ENCODE peak calls at places on chromosomes 16 and 17, in six cellular contexts. One of them, this sample, is unnamed.

GRCh38 chr16:31200821-31201510 is 1.6 kb downstream of the PYCARD start:
- DNase-seq in A549: peak
- DNase-seq in epithelial cell of esophagus: peak
- DNase-seq in body of pancreas: no peak
- DNase-seq in adrenal gland: no peak
- DNase-seq in CD8-positive, alpha-beta T cell: peak
- DNase-seq in this sample: no peak

GRCh38 chr17:69609495-69610315 is 195.2 kb downstream of the MAP2K6 start:
- DNase-seq in A549: peak
- DNase-seq in epithelial cell of esophagus: peak
- DNase-seq in body of pancreas: no peak
- DNase-seq in adrenal gland: no peak
- DNase-seq in CD8-positive, alpha-beta T cell: no peak
- DNase-seq in this sample: peak

GRCh38 chr17:13362341-13363122 is 239.2 kb downstream of the HS3ST3A1 start:
- DNase-seq in A549: no peak
- DNase-seq in epithelial cell of esophagus: peak
- DNase-seq in body of pancreas: no peak
- DNase-seq in adrenal gland: no peak
- DNase-seq in CD8-positive, alpha-beta T cell: no peak
- DNase-seq in this sample: peak

GRCh38 chr16:10045291-10045775 is 136.9 kb downstream of the GRIN2A start:
- DNase-seq in A549: no peak
- DNase-seq in epithelial cell of esophagus: no peak
- DNase-seq in body of pancreas: no peak
- DNase-seq in adrenal gland: no peak
- DNase-seq in CD8-positive, alpha-beta T cell: no peak
- DNase-seq in this sample: no peak

GRCh38 chr16:314351-314750 is 31.4 kb downstream of the PDIA2 start:
- DNase-seq in A549: no peak
- DNase-seq in epithelial cell of esophagus: no peak
- DNase-seq in body of pancreas: no peak
- DNase-seq in adrenal gland: no peak
- DNase-seq in CD8-positive, alpha-beta T cell: no peak
- DNase-seq in this sample: no peak

GRCh38 chr17:34556384-34556783 is 23.0 kb upstream of the TMEM132E start:
- DNase-seq in A549: no peak
- DNase-seq in epithelial cell of esophagus: peak
- DNase-seq in body of pancreas: no peak
- DNase-seq in adrenal gland: no peak
- DNase-seq in CD8-positive, alpha-beta T cell: no peak
- DNase-seq in this sample: peak

GRCh38 chr17:49435630-49436029 is 20.9 kb upstream of the PHB1 start:
- DNase-seq in A549: no peak
- DNase-seq in epithelial cell of esophagus: no peak
- DNase-seq in body of pancreas: no peak
- DNase-seq in adrenal gland: no peak
- DNase-seq in CD8-positive, alpha-beta T cell: no peak
- DNase-seq in this sample: no peak

GRCh38 chr17:75271955-75272847 is 1.2 kb upstream of the MIF4GD start:
- DNase-seq in A549: peak
- DNase-seq in epithelial cell of esophagus: no peak
- DNase-seq in body of pancreas: no peak
- DNase-seq in adrenal gland: peak
- DNase-seq in CD8-positive, alpha-beta T cell: no peak
- DNase-seq in this sample: no peak

GRCh38 chr17:56629450-56630187 is 36.1 kb downstream of the NOG start:
- DNase-seq in A549: peak
- DNase-seq in epithelial cell of esophagus: peak
- DNase-seq in body of pancreas: peak
- DNase-seq in adrenal gland: no peak
- DNase-seq in CD8-positive, alpha-beta T cell: no peak
- DNase-seq in this sample: peak

GRCh38 chr17:55442462-55442861 is 20.8 kb upstream of the MMD start:
- DNase-seq in A549: no peak
- DNase-seq in epithelial cell of esophagus: no peak
- DNase-seq in body of pancreas: no peak
- DNase-seq in adrenal gland: no peak
- DNase-seq in CD8-positive, alpha-beta T cell: no peak
- DNase-seq in this sample: no peak

GRCh38 chr17:59493867-59494266 is 71.5 kb upstream of the DHX40 start:
- DNase-seq in A549: peak
- DNase-seq in epithelial cell of esophagus: no peak
- DNase-seq in body of pancreas: no peak
- DNase-seq in adrenal gland: no peak
- DNase-seq in CD8-positive, alpha-beta T cell: no peak
- DNase-seq in this sample: no peak

GRCh38 chr16:77618011-77618410 is 104.3 kb upstream of the NUDT7 start:
- DNase-seq in A549: no peak
- DNase-seq in epithelial cell of esophagus: no peak
- DNase-seq in body of pancreas: no peak
- DNase-seq in adrenal gland: no peak
- DNase-seq in CD8-positive, alpha-beta T cell: no peak
- DNase-seq in this sample: no peak

GRCh38 chr16:85320677-85321385 is 208.6 kb upstream of the CIBAR2 start:
- DNase-seq in A549: no peak
- DNase-seq in epithelial cell of esophagus: no peak
- DNase-seq in body of pancreas: no peak
- DNase-seq in adrenal gland: no peak
- DNase-seq in CD8-positive, alpha-beta T cell: no peak
- DNase-seq in this sample: no peak

GRCh38 chr16:85323230-85323960 is 211.1 kb upstream of the CIBAR2 start:
- DNase-seq in A549: no peak
- DNase-seq in epithelial cell of esophagus: no peak
- DNase-seq in body of pancreas: no peak
- DNase-seq in adrenal gland: no peak
- DNase-seq in CD8-positive, alpha-beta T cell: no peak
- DNase-seq in this sample: no peak

GRCh38 chr16:85319984-85320440 is 207.7 kb upstream of the CIBAR2 start:
- DNase-seq in A549: no peak
- DNase-seq in epithelial cell of esophagus: no peak
- DNase-seq in body of pancreas: no peak
- DNase-seq in adrenal gland: no peak
- DNase-seq in CD8-positive, alpha-beta T cell: no peak
- DNase-seq in this sample: no peak

GRCh38 chr16:85323961-85324253 is 211.6 kb upstream of the CIBAR2 start:
- DNase-seq in A549: no peak
- DNase-seq in epithelial cell of esophagus: no peak
- DNase-seq in body of pancreas: no peak
- DNase-seq in adrenal gland: no peak
- DNase-seq in CD8-positive, alpha-beta T cell: no peak
- DNase-seq in this sample: no peak

GRCh38 chr16:85321856-85322271 is 209.6 kb upstream of the CIBAR2 start:
- DNase-seq in A549: no peak
- DNase-seq in epithelial cell of esophagus: no peak
- DNase-seq in body of pancreas: peak
- DNase-seq in adrenal gland: peak
- DNase-seq in CD8-positive, alpha-beta T cell: no peak
- DNase-seq in this sample: no peak
- H3K4me3 ChIP-seq in A549: no peak
- H3K4me3 ChIP-seq in epithelial cell of esophagus: no peak
- H3K4me3 ChIP-seq in body of pancreas: no peak
- H3K4me3 ChIP-seq in adrenal gland: no peak
- H3K4me3 ChIP-seq in CD8-positive, alpha-beta T cell: no peak
- H3K4me3 ChIP-seq in this sample: no peak

DNA sequence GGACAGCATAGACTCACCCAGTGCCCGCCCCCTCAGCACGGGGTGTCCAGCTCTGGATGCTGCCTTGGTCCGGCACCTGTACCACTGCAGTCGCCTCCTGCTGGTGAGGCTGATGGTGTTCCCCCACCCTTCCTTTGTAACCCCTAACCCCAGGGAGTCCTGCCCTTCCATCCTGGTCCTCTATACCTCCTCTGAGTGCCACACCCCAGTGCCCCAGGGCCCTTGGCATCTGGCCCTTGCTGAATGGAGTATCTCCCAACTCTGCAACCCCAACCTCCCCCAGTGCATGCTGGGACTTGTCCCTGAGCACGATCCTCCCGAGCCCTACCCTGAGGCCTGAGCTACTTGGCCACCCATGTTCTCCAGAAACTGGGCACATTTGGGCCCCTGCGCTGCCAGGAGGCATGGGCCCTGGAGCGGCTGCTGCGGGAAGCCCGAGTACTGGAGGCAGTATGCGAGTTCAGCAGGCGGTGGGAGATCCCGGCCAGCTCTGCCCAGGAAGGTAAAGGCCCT is 15.8 kb downstream of the RIPOR1 start:
- DNase-seq in A549: no peak
- DNase-seq in epithelial cell of esophagus: peak
- DNase-seq in body of pancreas: no peak
- DNase-seq in adrenal gland: no peak
- DNase-seq in CD8-positive, alpha-beta T cell: no peak
- DNase-seq in this sample: peak
- TF ChIP-seq CTCF in A549: peak
- TF ChIP-seq CTCF in epithelial cell of esophagus: peak
- TF ChIP-seq CTCF in body of pancreas: no peak
- TF ChIP-seq CTCF in adrenal gland: no peak
- TF ChIP-seq CTCF in CD8-positive, alpha-beta T cell: no peak
- TF ChIP-seq CTCF in this sample: peak

DNA sequence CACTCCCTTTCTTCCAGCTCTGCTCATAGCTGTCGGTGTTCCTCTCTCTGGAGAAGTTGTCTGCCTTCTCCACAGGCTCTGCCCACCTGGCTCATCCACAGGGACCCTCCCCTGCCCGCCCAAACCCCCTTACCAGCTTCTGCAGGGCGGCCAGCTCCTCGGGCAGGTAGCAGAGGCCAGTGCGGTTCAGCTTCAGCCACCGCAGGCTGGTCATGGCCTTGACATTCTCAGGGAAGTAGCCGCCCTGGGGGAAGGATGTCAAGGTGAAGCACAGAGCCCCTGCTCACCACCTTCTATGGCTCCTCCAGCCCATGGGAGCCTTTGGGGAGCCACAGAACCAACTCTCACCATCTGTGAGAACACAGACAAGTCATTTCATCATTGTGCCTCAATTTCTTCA is 1.8 kb downstream of the FLII start:
- DNase-seq in A549: no peak
- DNase-seq in epithelial cell of esophagus: no peak
- DNase-seq in body of pancreas: no peak
- DNase-seq in adrenal gland: peak
- DNase-seq in CD8-positive, alpha-beta T cell: no peak
- DNase-seq in this sample: no peak
- H3K4me3 ChIP-seq in A549: peak
- H3K4me3 ChIP-seq in epithelial cell of esophagus: peak
- H3K4me3 ChIP-seq in body of pancreas: no peak
- H3K4me3 ChIP-seq in adrenal gland: no peak
- H3K4me3 ChIP-seq in CD8-positive, alpha-beta T cell: peak
- H3K4me3 ChIP-seq in this sample: no peak

GRCh38 chr17:8253801-8254200 is 4.7 kb downstream of the PFAS start:
- DNase-seq in A549: peak
- DNase-seq in epithelial cell of esophagus: peak
- DNase-seq in body of pancreas: peak
- DNase-seq in adrenal gland: no peak
- DNase-seq in CD8-positive, alpha-beta T cell: no peak
- DNase-seq in this sample: peak

GRCh38 chr17:8256691-8257090 is 7.6 kb downstream of the PFAS start:
- DNase-seq in A549: no peak
- DNase-seq in epithelial cell of esophagus: no peak
- DNase-seq in body of pancreas: no peak
- DNase-seq in adrenal gland: no peak
- DNase-seq in CD8-positive, alpha-beta T cell: no peak
- DNase-seq in this sample: no peak

GRCh38 chr17:8256291-8256690 is 7.2 kb downstream of the PFAS start:
- DNase-seq in A549: no peak
- DNase-seq in epithelial cell of esophagus: no peak
- DNase-seq in body of pancreas: no peak
- DNase-seq in adrenal gland: no peak
- DNase-seq in CD8-positive, alpha-beta T cell: no peak
- DNase-seq in this sample: no peak

GRCh38 chr17:8254881-8255280 is 5.8 kb downstream of the PFAS start:
- DNase-seq in A549: no peak
- DNase-seq in epithelial cell of esophagus: no peak
- DNase-seq in body of pancreas: no peak
- DNase-seq in adrenal gland: no peak
- DNase-seq in CD8-positive, alpha-beta T cell: no peak
- DNase-seq in this sample: no peak

GRCh38 chr17:8255499-8255898 is 6.4 kb downstream of the PFAS start:
- DNase-seq in A549: peak
- DNase-seq in epithelial cell of esophagus: no peak
- DNase-seq in body of pancreas: no peak
- DNase-seq in adrenal gland: no peak
- DNase-seq in CD8-positive, alpha-beta T cell: no peak
- DNase-seq in this sample: no peak
- TF ChIP-seq CTCF in A549: no peak
- TF ChIP-seq CTCF in epithelial cell of esophagus: no peak
- TF ChIP-seq CTCF in body of pancreas: no peak
- TF ChIP-seq CTCF in adrenal gland: no peak
- TF ChIP-seq CTCF in CD8-positive, alpha-beta T cell: no peak
- TF ChIP-seq CTCF in this sample: peak

DNA sequence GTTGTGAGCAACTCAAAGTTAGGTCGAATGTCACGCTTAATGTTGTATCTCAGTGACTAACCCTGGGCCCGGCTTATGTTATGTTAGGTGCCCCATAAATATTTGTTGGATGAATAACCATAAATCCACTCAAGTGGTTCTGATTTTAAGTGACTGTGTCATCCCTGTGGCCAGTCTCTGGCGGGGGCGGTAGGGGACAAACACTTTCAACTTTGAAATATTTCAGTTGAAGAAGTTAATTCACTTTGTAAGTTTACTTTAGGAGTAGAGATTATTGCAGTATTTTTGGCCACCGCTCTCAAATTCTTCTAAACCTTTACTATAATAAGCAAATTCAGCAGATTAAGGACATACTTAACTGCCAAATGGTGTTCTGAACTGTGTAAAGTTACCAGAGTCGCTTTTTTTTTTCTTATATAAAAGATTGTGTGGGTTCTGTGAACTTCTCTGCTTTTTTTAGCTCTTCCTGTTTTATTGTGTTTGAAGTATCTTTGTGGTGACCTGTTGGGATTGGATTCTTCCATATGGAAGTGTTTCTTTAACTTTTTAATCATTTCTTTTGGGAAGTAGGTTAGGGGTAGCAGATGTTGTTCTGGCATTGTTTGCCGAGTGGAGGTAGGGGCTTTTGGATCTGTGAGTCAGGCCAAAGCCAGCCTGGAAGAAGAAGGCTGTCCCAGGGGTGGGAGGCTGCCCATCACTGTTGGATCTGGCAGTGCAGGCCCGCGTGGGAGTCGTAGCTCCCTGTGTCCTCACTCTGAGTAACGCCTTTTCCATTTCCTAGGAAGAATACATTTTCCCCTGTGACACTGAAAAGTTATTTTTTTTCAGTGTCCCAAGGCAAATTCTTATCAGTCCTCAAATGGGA is 61.4 kb upstream of the TBX2 start:
- DNase-seq in A549: peak
- DNase-seq in epithelial cell of esophagus: peak
- DNase-seq in body of pancreas: no peak
- DNase-seq in adrenal gland: no peak
- DNase-seq in CD8-positive, alpha-beta T cell: no peak
- DNase-seq in this sample: peak
- H3K4me3 ChIP-seq in A549: no peak
- H3K4me3 ChIP-seq in epithelial cell of esophagus: no peak
- H3K4me3 ChIP-seq in body of pancreas: no peak
- H3K4me3 ChIP-seq in adrenal gland: no peak
- H3K4me3 ChIP-seq in CD8-positive, alpha-beta T cell: no peak
- H3K4me3 ChIP-seq in this sample: no peak